ENCODE peak calls at places on chromosomes 3 and 15, in nine cellular contexts. J is heart left ventricle, O is body of pancreas, X is AG10803, V is epithelial cell of esophagus, T is spleen, Z is left lung, Q is tibial nerve, R is sigmoid colon. M is an unnamed sample.

GRCh38 chr15:101012326-101013040 is 93.3 kb downstream of the LRRK1 start:
- DNase-seq in J (no peak), O (no peak), X (no peak), V (no peak), T (no peak), Z (no peak), Q (no peak), R (peak), M (no peak)

GRCh38 chr15:41978534-41978933 is 6.2 kb upstream of the EHD4 start:
- DNase-seq in J (no peak), O (no peak), X (no peak), V (no peak), T (peak), Z (no peak), Q (no peak), R (no peak), M (no peak)

GRCh38 chr15:44698651-44699050 is 12.5 kb downstream of the PATL2 start:
- DNase-seq in J (no peak), O (no peak), X (no peak), V (no peak), T (no peak), Z (no peak), Q (no peak), R (no peak), M (no peak)

GRCh38 chr3:124780767-124781485 is 50.7 kb downstream of the UMPS start:
- DNase-seq in J (peak), O (peak), X (peak), V (no peak), T (peak), Z (no peak), Q (peak), R (peak), M (no peak)

GRCh38 chr15:93825721-93826120 is 405.6 kb upstream of the MCTP2 start:
- DNase-seq in J (no peak), O (no peak), X (peak), V (no peak), T (no peak), Z (no peak), Q (no peak), R (no peak), M (no peak)

GRCh38 chr3:53921296-53921695 is 29.6 kb upstream of the SELENOK start:
- DNase-seq in J (no peak), O (no peak), X (peak), V (peak), T (no peak), Z (no peak), Q (no peak), R (no peak), M (no peak)

GRCh38 chr3:25508901-25509300 is 80.8 kb downstream of the RARB start:
- DNase-seq in J (no peak), O (no peak), X (peak), V (peak), T (no peak), Z (no peak), Q (no peak), R (no peak), M (no peak)

GRCh38 chr15:80031841-80032240 is 27.6 kb upstream of the ZFAND6 start:
- DNase-seq in J (no peak), O (no peak), X (no peak), V (peak), T (no peak), Z (no peak), Q (no peak), R (no peak), M (no peak)

GRCh38 chr15:95405447-95405846 is 925.1 kb upstream of the NR2F2 start:
- DNase-seq in J (no peak), O (no peak), X (peak), V (no peak), T (no peak), Z (no peak), Q (no peak), R (no peak), M (no peak)

GRCh38 chr3:15292765-15293522 is 39.4 kb downstream of the SH3BP5 start:
- DNase-seq in J (no peak), O (peak), X (no peak), V (no peak), T (no peak), Z (no peak), Q (no peak), R (peak), M (no peak)

GRCh38 chr3:123602325-123602724 is 17.5 kb upstream of the HACD2 start:
- DNase-seq in J (no peak), O (peak), X (peak), V (peak), T (no peak), Z (no peak), Q (no peak), R (no peak), M (no peak)

GRCh38 chr3:27186013-27186412 is 183.2 kb downstream of the NEK10 start:
- DNase-seq in J (no peak), O (no peak), X (no peak), V (no peak), T (no peak), Z (no peak), Q (no peak), R (no peak), M (no peak)

GRCh38 chr15:82999426-82999825 is 12.0 kb downstream of the C15orf40 start:
- DNase-seq in J (no peak), O (no peak), X (peak), V (no peak), T (no peak), Z (no peak), Q (no peak), R (no peak), M (no peak)

GRCh38 chr3:124650798-124651197 is 79.5 kb upstream of the UMPS start:
- DNase-seq in J (no peak), O (no peak), X (no peak), V (no peak), T (no peak), Z (no peak), Q (no peak), R (no peak), M (no peak)

GRCh38 chr15:51837784-51838183 is 8.3 kb downstream of the TMOD3 start:
- DNase-seq in J (no peak), O (no peak), X (no peak), V (no peak), T (no peak), Z (no peak), Q (no peak), R (no peak), M (no peak)

GRCh38 chr3:70531063-70531657 is 218.7 kb upstream of the MDFIC2 start:
- DNase-seq in J (no peak), O (no peak), X (peak), V (peak), T (no peak), Z (no peak), Q (no peak), R (no peak), M (no peak)

GRCh38 chr3:112807685-112808084 is 39.0 kb downstream of the CD200R1L start:
- DNase-seq in J (no peak), O (no peak), X (no peak), V (no peak), T (no peak), Z (no peak), Q (no peak), R (no peak), M (no peak)

GRCh38 chr3:123130079-123130726 is 63.4 kb downstream of the PDIA5 start:
- DNase-seq in J (no peak), O (no peak), X (no peak), V (no peak), T (peak), Z (no peak), Q (no peak), R (no peak), M (no peak)

GRCh38 chr3:172915911-172916514 is 165.5 kb downstream of the ECT2 start:
- DNase-seq in J (no peak), O (no peak), X (no peak), V (no peak), T (no peak), Z (no peak), Q (no peak), R (no peak), M (no peak)

GRCh38 chr3:78497692-78498091 is 1270.1 kb downstream of the ROBO1 start:
- DNase-seq in J (no peak), O (no peak), X (no peak), V (peak), T (no peak), Z (no peak), Q (no peak), R (no peak), M (no peak)

GRCh38 chr15:31510003-31510402 is 183.4 kb downstream of the KLF13 start:
- DNase-seq in J (no peak), O (no peak), X (no peak), V (no peak), T (no peak), Z (no peak), Q (no peak), R (no peak), M (no peak)

GRCh38 chr3:95627697-95628096 is 1186.7 kb upstream of the EPHA6 start:
- DNase-seq in J (no peak), O (no peak), X (no peak), V (no peak), T (no peak), Z (no peak), Q (no peak), R (no peak), M (no peak)

GRCh38 chr3:138173769-138174420 is 826 bp downstream of the DBR1 start:
- DNase-seq in J (no peak), O (no peak), X (no peak), V (peak), T (no peak), Z (no peak), Q (no peak), R (no peak), M (no peak)

GRCh38 chr3:115562636-115563267 is 60.6 kb upstream of the GAP43 start:
- DNase-seq in J (no peak), O (no peak), X (no peak), V (no peak), T (no peak), Z (no peak), Q (no peak), R (no peak), M (no peak)

GRCh38 chr3:136586580-136586979 is 165.6 kb downstream of the STAG1 start:
- DNase-seq in J (no peak), O (no peak), X (no peak), V (peak), T (no peak), Z (no peak), Q (no peak), R (no peak), M (no peak)

GRCh38 chr3:112817782-112818181 is 28.9 kb downstream of the CD200R1L start:
- DNase-seq in J (no peak), O (no peak), X (no peak), V (no peak), T (no peak), Z (no peak), Q (no peak), R (no peak), M (no peak)

GRCh38 chr15:34038404-34039179 is 412 bp downstream of the AVEN start:
- DNase-seq in J (peak), O (peak), X (peak), V (peak), T (peak), Z (peak), Q (peak), R (peak), M (no peak)

GRCh38 chr3:11522398-11522715 is 121.4 kb downstream of the VGLL4 start:
- DNase-seq in J (no peak), O (no peak), X (no peak), V (peak), T (no peak), Z (no peak), Q (no peak), R (peak), M (no peak)

GRCh38 chr15:31145271-31145911 is 43.9 kb upstream of the TRPM1 start:
- DNase-seq in J (no peak), O (no peak), X (peak), V (peak), T (no peak), Z (no peak), Q (no peak), R (no peak), M (no peak)

GRCh38 chr3:194277547-194278091 is 73.5 kb downstream of the CPN2 start:
- DNase-seq in J (peak), O (peak), X (peak), V (no peak), T (no peak), Z (no peak), Q (no peak), R (peak), M (peak)

GRCh38 chr3:47193871-47194859 is 30.3 kb upstream of the SETD2 start:
- DNase-seq in J (no peak), O (no peak), X (peak), V (peak), T (no peak), Z (no peak), Q (no peak), R (no peak), M (no peak)

GRCh38 chr3:112629425-112629824 is 11.5 kb downstream of the CCDC80 start:
- DNase-seq in J (no peak), O (peak), X (peak), V (peak), T (no peak), Z (no peak), Q (no peak), R (peak), M (no peak)

GRCh38 chr15:55343168-55343567 is 24.1 kb downstream of the PIGB start:
- DNase-seq in J (no peak), O (no peak), X (peak), V (no peak), T (no peak), Z (no peak), Q (no peak), R (no peak), M (no peak)

GRCh38 chr15:71804226-71804625 is 6.1 kb upstream of the NR2E3 start:
- DNase-seq in J (no peak), O (no peak), X (no peak), V (no peak), T (no peak), Z (no peak), Q (no peak), R (no peak), M (no peak)

GRCh38 chr15:31439328-31439727 is 112.7 kb downstream of the KLF13 start:
- DNase-seq in J (no peak), O (no peak), X (no peak), V (peak), T (no peak), Z (no peak), Q (no peak), R (no peak), M (no peak)

GRCh38 chr15:56040081-56041035 is 46.9 kb upstream of the NEDD4 start:
- DNase-seq in J (no peak), O (peak), X (peak), V (peak), T (no peak), Z (no peak), Q (peak), R (peak), M (no peak)

GRCh38 chr3:61572879-61573278 is 11.5 kb downstream of the PTPRG start:
- DNase-seq in J (no peak), O (no peak), X (no peak), V (no peak), T (no peak), Z (no peak), Q (no peak), R (no peak), M (no peak)

GRCh38 chr3:142319094-142319493 is 93.7 kb upstream of the GK5 start:
- DNase-seq in J (no peak), O (no peak), X (peak), V (peak), T (no peak), Z (no peak), Q (no peak), R (no peak), M (no peak)

GRCh38 chr3:149273096-149273751 is 51.6 kb upstream of the CP start:
- DNase-seq in J (no peak), O (peak), X (peak), V (peak), T (no peak), Z (no peak), Q (no peak), R (no peak), M (no peak)

GRCh38 chr15:39846108-39846507 is 63.5 kb upstream of the FSIP1 start:
- DNase-seq in J (no peak), O (no peak), X (no peak), V (no peak), T (no peak), Z (no peak), Q (no peak), R (no peak), M (no peak)

GRCh38 chr15:39845582-39845981 is 62.9 kb upstream of the FSIP1 start:
- DNase-seq in J (no peak), O (no peak), X (no peak), V (no peak), T (no peak), Z (no peak), Q (no peak), R (no peak), M (no peak)

DNA sequence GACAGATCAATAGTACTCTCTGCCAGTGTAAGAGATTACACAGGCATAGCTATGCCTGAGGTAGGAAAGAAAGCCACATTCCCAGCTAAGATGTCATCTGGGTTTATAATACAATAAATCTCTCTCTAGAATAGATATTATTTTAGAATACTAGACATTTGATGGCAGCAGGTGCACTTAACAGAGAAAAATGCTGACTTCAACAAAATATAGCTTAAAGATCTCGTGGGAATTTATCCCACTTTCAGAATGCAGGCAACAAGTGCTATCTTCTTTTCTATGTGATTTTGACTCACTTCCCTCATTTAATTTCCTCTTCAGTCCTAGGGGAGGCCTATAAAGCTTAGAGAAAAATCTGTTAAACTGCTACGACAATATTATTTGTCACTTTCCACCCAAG is 60.9 kb upstream of the FSIP1 start:
- DNase-seq in J (no peak), O (no peak), X (no peak), V (no peak), T (no peak), Z (no peak), Q (no peak), R (no peak), M (no peak)
- TF ChIP-seq CTCF in J (no peak), O (no peak), X (no peak), V (no peak), T (no peak), Z (no peak), Q (no peak), R (no peak), M (no peak)

GRCh38 chr3:86988235-86988634 is 2.7 kb downstream of the VGLL3 start:
- DNase-seq in J (no peak), O (no peak), X (peak), V (peak), T (no peak), Z (no peak), Q (no peak), R (no peak), M (no peak)
- TF ChIP-seq CTCF in J (no peak), O (no peak), X (no peak), V (no peak), T (no peak), Z (no peak), Q (no peak), R (no peak), M (no peak)

DNA sequence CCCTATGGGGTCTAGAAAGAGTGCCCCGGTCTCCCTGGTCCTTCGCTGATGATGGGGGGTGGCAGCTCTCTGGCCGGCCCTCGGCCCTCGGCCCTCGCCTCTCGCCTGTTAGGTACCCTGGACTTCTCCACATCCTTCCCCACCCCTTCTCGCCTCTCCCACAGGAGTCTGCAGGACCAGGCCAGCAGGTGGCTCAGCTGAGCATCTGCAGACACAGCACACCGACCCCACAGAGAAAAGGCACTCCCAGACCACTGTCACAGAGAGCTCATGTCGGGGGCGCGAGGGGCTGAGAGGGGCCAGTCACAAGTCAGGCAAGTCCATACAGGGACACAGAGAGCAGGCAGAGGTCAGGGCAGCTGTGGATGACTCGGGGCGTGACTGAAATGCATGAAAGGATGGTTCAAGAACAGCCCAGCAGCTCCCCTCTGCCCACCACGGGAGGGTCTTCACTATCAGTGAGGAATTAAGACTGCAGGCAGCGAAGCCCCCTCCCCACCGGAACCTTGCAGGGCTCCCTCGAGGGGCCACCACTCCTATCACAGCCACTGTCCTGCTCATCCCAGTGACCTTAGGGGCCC is 181.7 kb upstream of the NSMCE3 start:
- DNase-seq in J (peak), O (no peak), X (no peak), V (no peak), T (no peak), Z (no peak), Q (no peak), R (no peak), M (no peak)
- TF ChIP-seq CTCF in J (peak), O (peak), X (no peak), V (no peak), T (no peak), Z (no peak), Q (no peak), R (no peak), M (peak)

DNA sequence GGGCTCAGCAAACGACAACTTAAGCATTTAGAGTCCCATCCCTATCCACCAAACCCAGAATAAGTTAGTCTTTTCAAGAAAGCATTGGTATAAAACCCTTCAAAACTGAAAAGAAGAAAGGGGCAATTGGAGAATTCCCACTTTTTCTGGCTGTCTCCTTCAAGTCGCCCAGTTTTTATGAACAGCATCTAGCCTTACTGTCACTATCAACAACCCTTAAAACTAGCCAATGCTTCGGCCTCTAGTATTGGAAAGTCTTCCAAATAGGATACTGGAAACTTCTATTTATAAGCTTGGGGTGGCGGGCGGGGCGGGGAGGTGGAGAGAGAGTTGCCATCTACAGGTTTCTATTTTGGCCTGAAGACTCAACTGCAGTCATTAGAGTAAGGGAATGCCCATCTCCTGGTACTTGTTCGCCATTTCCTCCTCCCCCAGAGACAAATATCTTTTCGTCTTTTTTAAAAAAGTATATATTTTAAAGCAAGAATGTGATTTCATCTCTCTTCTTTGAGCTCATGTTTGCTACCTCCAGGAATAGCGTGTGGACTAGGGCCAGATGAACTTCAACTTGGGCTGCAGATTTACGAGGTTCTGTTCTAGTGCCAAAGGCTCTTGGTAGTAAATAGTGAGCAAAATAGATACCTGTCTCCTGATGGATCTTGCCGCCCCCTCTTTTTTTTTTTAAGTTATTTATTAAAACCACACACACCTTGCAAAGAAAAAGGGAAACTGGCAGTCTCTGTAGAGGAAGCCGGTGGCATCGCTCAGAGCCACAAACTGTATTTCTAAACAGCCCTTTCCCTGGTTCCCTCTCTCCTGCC is 2.7 kb downstream of the BCL6 start:
- DNase-seq in J (no peak), O (peak), X (no peak), V (peak), T (no peak), Z (no peak), Q (no peak), R (no peak), M (no peak)
- TF ChIP-seq CTCF in J (no peak), O (no peak), X (no peak), V (no peak), T (no peak), Z (no peak), Q (peak), R (no peak), M (peak)

GRCh38 chr15:47719730-47720129 is 2.4 kb downstream of the SEMA6D start:
- DNase-seq in J (no peak), O (no peak), X (no peak), V (no peak), T (no peak), Z (no peak), Q (no peak), R (no peak), M (no peak)

GRCh38 chr15:47715856-47716445 is 1.4 kb upstream of the SEMA6D start:
- DNase-seq in J (no peak), O (peak), X (peak), V (no peak), T (no peak), Z (no peak), Q (no peak), R (no peak), M (no peak)

GRCh38 chr15:47718474-47719440 is 1.5 kb downstream of the SEMA6D start:
- DNase-seq in J (peak), O (peak), X (no peak), V (peak), T (no peak), Z (peak), Q (peak), R (no peak), M (no peak)

GRCh38 chr15:47715402-47715801 is 1.9 kb upstream of the SEMA6D start:
- DNase-seq in J (no peak), O (no peak), X (no peak), V (no peak), T (no peak), Z (no peak), Q (no peak), R (no peak), M (no peak)

GRCh38 chr15:47717036-47717611 is at the start of gene SEMA6D:
- DNase-seq in J (peak), O (peak), X (peak), V (peak), T (peak), Z (peak), Q (peak), R (peak), M (peak)
- TF ChIP-seq CTCF in J (peak), O (peak), X (peak), V (no peak), T (no peak), Z (peak), Q (peak), R (peak), M (peak)

GRCh38 chr3:196694202-196694638 is 17.8 kb downstream of the CEP19 start:
- DNase-seq in J (no peak), O (no peak), X (no peak), V (no peak), T (no peak), Z (no peak), Q (no peak), R (no peak), M (no peak)
- TF ChIP-seq CTCF in J (peak), O (no peak), X (no peak), V (no peak), T (no peak), Z (no peak), Q (no peak), R (no peak), M (peak)

M was measured in chondrocyte.